ENCODE peak calls at places on chromosome 2, in eight cellular contexts. V, T, J, N, U, X, E and S are unnamed samples.

GRCh38 chr2:223585691-223586090 is 16.5 kb downstream of the SCG2 start:
- DNase-seq in E (no peak), T (peak; percentile 84), V (no peak), X (peak; percentile 68), J (no peak), N (no peak), U (peak; percentile 58), S (no peak)

GRCh38 chr2:159513745-159514144 is 102.6 kb downstream of the BAZ2B start:
- DNase-seq in J (no peak), U (no peak), X (no peak), E (no peak), V (no peak), T (no peak), N (no peak), S (no peak)

GRCh38 chr2:106193491-106193976 is 567 bp downstream of the UXS1 start:
- DNase-seq in E (peak; percentile 40), V (no peak), X (peak; percentile 35), N (peak; percentile 47), T (peak; percentile 55), U (no peak), J (no peak), S (no peak)

GRCh38 chr2:170222842-170223241 is 44.9 kb downstream of the MYO3B start:
- DNase-seq in V (no peak), N (no peak), U (no peak), E (no peak), J (no peak), T (no peak), X (no peak), S (no peak)

GRCh38 chr2:226799976-226800940 is 638 bp upstream of the IRS1 start:
- DNase-seq in U (peak; percentile 60), T (no peak), X (no peak), E (no peak), V (no peak), J (no peak), N (peak; percentile 65), S (peak; percentile 38)

GRCh38 chr2:86017901-86018896 is 87.5 kb downstream of the POLR1A start:
- DNase-seq in V (no peak), T (no peak), U (no peak), X (peak; percentile 18), E (no peak), J (no peak), N (no peak), S (no peak)

GRCh38 chr2:46804794-46805193 is 110.8 kb downstream of the MCFD2 start:
- DNase-seq in T (no peak), N (no peak), V (no peak), U (no peak), E (no peak), J (no peak), X (no peak), S (no peak)

GRCh38 chr2:202005272-202005887 is 28.3 kb upstream of the FZD7 start:
- DNase-seq in U (no peak), T (no peak), J (no peak), N (no peak), E (no peak), V (peak; percentile 29), X (no peak), S (no peak)

GRCh38 chr2:236051351-236051750 is 116.8 kb downstream of the GBX2 start:
- DNase-seq in E (peak; percentile 48), N (no peak), U (no peak), X (no peak), J (no peak), V (no peak), T (no peak), S (no peak)